ENCODE peak calls at places on chromosomes 5 and 9, in ten cellular contexts. I is psoas muscle; Q is transverse colon; W is spleen; B is CD4-positive, alpha-beta memory T cell; O is fibroblast of lung; C is heart left ventricle; P is Peyer's patch; K is sigmoid colon; G is HCT116. A is an unnamed sample.

GRCh38 chr5:77972545-77973252 is 196.6 kb upstream of the TBCA start:
- DNase-seq in I (no peak), Q (no peak), W (peak; percentile 80), B (peak; percentile 11), O (peak; percentile 23), C (no peak), P (no peak), K (no peak), G (no peak), A (no peak)

GRCh38 chr5:67493676-67494075 is 297.1 kb upstream of the CD180 start:
- DNase-seq in I (peak; percentile 30), Q (peak; percentile 54), W (no peak), B (peak; percentile 9), O (peak; percentile 6), C (peak; percentile 32), P (peak; percentile 58), K (no peak), G (peak; percentile 3), A (no peak)

GRCh38 chr5:142012792-142013388 is at the start of gene GNPDA1:
- DNase-seq in I (peak; percentile 86), Q (peak; percentile 87), W (peak; percentile 96), B (peak; percentile 72), O (peak; percentile 67), C (peak; percentile 90), P (peak; percentile 91), K (peak; percentile 93), G (peak; percentile 49), A (peak; percentile 90)

GRCh38 chr5:167869125-167869524 is 422.3 kb upstream of the WWC1 start:
- DNase-seq in I (no peak), Q (no peak), W (no peak), B (no peak), O (no peak), C (no peak), P (no peak), K (no peak), G (no peak), A (no peak)

GRCh38 chr5:87155076-87155475 is 112.6 kb upstream of the RASA1 start:
- DNase-seq in I (no peak), Q (no peak), W (no peak), B (no peak), O (no peak), C (no peak), P (no peak), K (no peak), G (no peak), A (no peak)

GRCh38 chr5:172156541-172156994 is 31.5 kb downstream of the STK10 start:
- DNase-seq in I (peak; percentile 33), Q (no peak), W (peak; percentile 71), B (no peak), O (no peak), C (no peak), P (no peak), K (no peak), G (no peak), A (no peak)

GRCh38 chr9:93621922-93622321 is 45.5 kb downstream of the PHF2 start:
- DNase-seq in I (no peak), Q (no peak), W (no peak), B (no peak), O (no peak), C (no peak), P (no peak), K (no peak), G (no peak), A (no peak)

GRCh38 chr5:111685969-111686368 is 71.0 kb downstream of the NREP start:
- DNase-seq in I (no peak), Q (no peak), W (no peak), B (no peak), O (no peak), C (no peak), P (no peak), K (no peak), G (peak; percentile 16), A (no peak)

GRCh38 chr5:7517006-7517405 is 121.1 kb downstream of the ADCY2 start:
- DNase-seq in I (no peak), Q (no peak), W (no peak), B (no peak), O (no peak), C (no peak), P (no peak), K (no peak), G (no peak), A (no peak)

DNA sequence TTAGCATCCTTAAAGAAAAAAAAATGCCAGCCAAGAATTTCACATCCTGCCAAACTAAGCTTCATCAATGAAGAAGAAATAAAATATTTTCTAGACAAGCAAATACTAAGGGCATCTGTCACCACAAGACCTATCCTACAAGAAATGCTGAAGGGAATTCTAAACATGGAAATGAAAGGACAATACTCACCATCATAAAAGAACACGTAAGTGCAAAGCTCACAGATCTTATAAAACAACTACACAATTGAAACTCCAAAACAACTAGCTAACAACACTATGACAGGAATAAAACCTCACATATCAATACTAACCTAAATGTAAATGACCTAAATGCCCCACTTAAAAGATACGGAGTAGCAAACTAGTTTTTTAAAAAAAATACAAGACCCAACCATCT is 71.4 kb downstream of the TTC39B start:
- DNase-seq in I (no peak), Q (no peak), W (no peak), B (no peak), O (no peak), C (no peak), P (no peak), K (no peak), G (no peak), A (no peak)
- H3K4me3 ChIP-seq in I (no peak overlapping the region), Q (no peak overlapping the region), W (no peak overlapping the region), B (no peak overlapping the region), O (no peak overlapping the region), C (no peak overlapping the region), P (no peak overlapping the region), K (no peak overlapping the region), G (no peak overlapping the region), A (no peak overlapping the region)

GRCh38 chr9:99431103-99431502 is 209.0 kb downstream of the SEC61B start:
- DNase-seq in I (no peak), Q (no peak), W (no peak), B (no peak), O (peak; percentile 78), C (no peak), P (no peak), K (no peak), G (no peak), A (no peak)
- H3K27ac ChIP-seq in I (no peak overlapping the region), Q (no peak overlapping the region), W (no peak overlapping the region), B (no peak overlapping the region), O (no peak overlapping the region), C (no peak overlapping the region), P (no peak overlapping the region), K (no peak overlapping the region), G (no peak overlapping the region), A (no peak overlapping the region)

GRCh38 chr9:129889461-129889935 is 54.2 kb downstream of the USP20 start:
- DNase-seq in I (no peak), Q (no peak), W (peak; percentile 81), B (peak; percentile 48), O (no peak), C (no peak), P (no peak), K (no peak), G (no peak), A (no peak)
- H3K4me1 ChIP-seq in I (peaks cover 12% of the 10 kb centered on the region), Q (peaks cover 17% of the 10 kb centered on the region), W (peaks cover 96% of the 10 kb centered on the region), B (peaks cover 91% of the 10 kb centered on the region), O (peaks cover 11% of the 10 kb centered on the region), C (peaks cover 81% of the 10 kb centered on the region), P (peaks cover 8% of the 10 kb centered on the region), K (peaks cover 75% of the 10 kb centered on the region), G (peaks cover 21% of the 10 kb centered on the region), A (peaks cover 68% of the 10 kb centered on the region)

DNA sequence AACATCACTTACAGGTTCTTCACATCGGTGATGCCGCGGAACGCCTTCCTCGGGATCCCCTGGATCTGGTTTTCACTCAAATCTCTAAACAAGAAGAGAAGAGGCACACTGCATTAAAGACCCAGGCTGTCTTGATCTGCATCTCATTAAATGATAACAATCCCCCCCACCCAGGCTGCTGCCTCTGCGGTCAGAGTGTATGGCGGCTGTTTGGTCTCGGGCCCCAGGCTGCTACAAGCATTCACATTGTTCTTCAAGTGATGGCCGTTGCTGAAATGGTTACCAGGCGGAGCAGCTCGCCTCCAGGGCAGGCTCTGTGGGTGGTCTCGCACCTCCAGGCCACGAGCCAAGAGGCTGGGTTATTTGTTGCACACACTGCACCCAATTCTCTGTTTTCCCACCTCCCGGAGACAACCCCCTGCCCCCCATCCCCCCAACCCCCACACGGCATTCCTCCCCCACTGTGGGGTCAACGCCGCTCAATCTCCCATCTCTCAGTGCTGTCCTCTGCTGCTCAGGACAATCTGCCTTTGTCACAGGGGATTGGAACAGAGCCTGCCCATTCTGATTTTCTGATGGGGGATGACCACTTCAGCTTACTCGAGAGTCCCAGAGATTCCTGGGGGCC is 304.2 kb upstream of the PANK3 start:
- DNase-seq in I (no peak), Q (no peak), W (no peak), B (no peak), O (no peak), C (no peak), P (no peak), K (no peak), G (no peak), A (no peak)
- H3K4me3 ChIP-seq in I (no peak overlapping the region), Q (no peak overlapping the region), W (no peak overlapping the region), B (no peak overlapping the region), O (no peak overlapping the region), C (no peak overlapping the region), P (no peak overlapping the region), K (no peak overlapping the region), G (no peak overlapping the region), A (no peak overlapping the region)

DNA sequence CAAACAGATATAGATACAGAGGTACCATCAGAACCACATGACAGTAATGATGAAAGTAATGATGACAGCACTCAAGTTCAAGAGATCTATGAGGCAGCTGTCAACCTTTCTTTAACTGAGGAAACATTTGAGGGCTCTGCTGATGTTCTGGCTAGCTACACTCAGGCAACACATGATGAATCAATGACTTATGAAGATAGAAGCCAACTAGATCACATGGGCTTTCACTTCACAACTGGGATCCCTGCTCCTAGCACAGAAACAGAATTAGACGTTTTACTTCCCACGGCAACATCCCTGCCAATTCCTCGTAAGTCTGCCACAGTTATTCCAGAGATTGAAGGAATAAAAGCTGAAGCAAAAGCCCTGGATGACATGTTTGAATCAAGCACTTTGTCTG is 69.2 kb downstream of the VCAN start:
- DNase-seq in I (no peak), Q (no peak), W (no peak), B (no peak), O (no peak), C (no peak), P (no peak), K (no peak), G (no peak), A (no peak)
- H3K27ac ChIP-seq in I (no peak overlapping the region), Q (no peak overlapping the region), W (no peak overlapping the region), B (no peak overlapping the region), O (no peak overlapping the region), C (no peak overlapping the region), P (no peak overlapping the region), K (no peak overlapping the region), G (no peak overlapping the region), A (no peak overlapping the region)